ENCODE peak calls at places on chromosomes 4 and X, in nine cellular contexts. W, L, K, P, Q, C, F, J and T are unnamed samples.

GRCh38 chr4:14864365-14864762 is 137.9 kb upstream of the CPEB2 start:
- DNase-seq in W (no peak), L (no peak), K (no peak), P (no peak), Q (no peak), C (no peak), F (no peak), J (no peak), T (no peak)

GRCh38 chrX:73817381-73818199 is 254.6 kb downstream of the CHIC1 start:
- DNase-seq in W (no peak), L (no peak), K (no peak), P (no peak), Q (no peak), C (no peak), F (no peak), J (no peak), T (no peak)

GRCh38 chr4:156972370-156972980 is 876 bp upstream of the PDGFC start:
- DNase-seq in W (no peak), L (no peak), K (no peak), P (no peak), Q (no peak), C (no peak), F (no peak), J (no peak), T (no peak)

GRCh38 chr4:5051692-5052423 is 578 bp downstream of the STK32B start:
- DNase-seq in W (peak), L (no peak), K (no peak), P (peak), Q (peak), C (no peak), F (peak), J (no peak), T (peak)

GRCh38 chrX:74422576-74423288 is 1.4 kb downstream of the SLC16A2 start:
- DNase-seq in W (peak), L (peak), K (peak), P (peak), Q (peak), C (peak), F (peak), J (no peak), T (peak)

GRCh38 chrX:115521717-115522116 is 39.3 kb upstream of the PLS3 start:
- DNase-seq in W (no peak), L (no peak), K (no peak), P (no peak), Q (no peak), C (no peak), F (no peak), J (no peak), T (no peak)

GRCh38 chr4:87025614-87026041 is 90.8 kb downstream of the AFF1 start:
- DNase-seq in W (no peak), L (no peak), K (no peak), P (no peak), Q (no peak), C (no peak), F (no peak), J (no peak), T (no peak)

GRCh38 chr4:84394386-84394785 is 104.7 kb downstream of the NKX6-1 start:
- DNase-seq in W (no peak), L (no peak), K (no peak), P (no peak), Q (no peak), C (no peak), F (no peak), J (no peak), T (no peak)

GRCh38 chr4:130192787-130193186 is 1096.8 kb downstream of the C4orf33 start:
- DNase-seq in W (no peak), L (no peak), K (no peak), P (no peak), Q (no peak), C (no peak), F (no peak), J (no peak), T (no peak)

GRCh38 chrX:148412006-148412405 is 88.4 kb upstream of the AFF2 start:
- DNase-seq in W (no peak), L (no peak), K (no peak), P (no peak), Q (no peak), C (no peak), F (no peak), J (no peak), T (no peak)

GRCh38 chrX:16739574-16739973 is 20.2 kb downstream of the SYAP1 start:
- DNase-seq in W (no peak), L (no peak), K (peak), P (no peak), Q (no peak), C (no peak), F (no peak), J (no peak), T (peak)